ENCODE peak calls at places on chromosomes 2 and 18, in six cellular contexts. S, D, F, R, I and N are unnamed samples.

GRCh38 chr18:78242307-78242643 is 737.3 kb upstream of the SALL3 start:
- DNase-seq in S (no peak), D (peak), F (no peak), R (no peak), I (no peak), N (no peak)

GRCh38 chr18:3983351-3983969 is 471.6 kb downstream of the DLGAP1 start:
- DNase-seq in S (peak), D (no peak), F (no peak), R (no peak), I (peak), N (no peak)

GRCh38 chr18:22163432-22163831 is 6.0 kb upstream of the GATA6 start:
- DNase-seq in S (no peak), D (no peak), F (no peak), R (no peak), I (no peak), N (no peak)

GRCh38 chr2:97737421-97738235 is 24.3 kb downstream of the ZAP70 start:
- DNase-seq in S (no peak), D (no peak), F (no peak), R (no peak), I (no peak), N (no peak)

GRCh38 chr2:222837643-222838056 is 23.2 kb upstream of the ACSL3 start:
- DNase-seq in S (no peak), D (no peak), F (no peak), R (no peak), I (no peak), N (no peak)

GRCh38 chr2:217593732-217594131 is 409.1 kb downstream of the TNS1 start:
- DNase-seq in S (no peak), D (no peak), F (peak), R (peak), I (no peak), N (peak)

GRCh38 chr2:121197369-121198091 is 87.5 kb downstream of the TFCP2L1 start:
- DNase-seq in S (peak), D (peak), F (no peak), R (no peak), I (peak), N (no peak)

GRCh38 chr2:29528891-29529520 is 392.4 kb downstream of the ALK start:
- DNase-seq in S (peak), D (peak), F (no peak), R (no peak), I (peak), N (peak)

GRCh38 chr2:142940606-142941223 is 63.3 kb downstream of the KYNU start:
- DNase-seq in S (no peak), D (no peak), F (no peak), R (no peak), I (no peak), N (no peak)

GRCh38 chr2:39093208-39093898 is 27.5 kb downstream of the SOS1 start:
- DNase-seq in S (no peak), D (no peak), F (peak), R (no peak), I (no peak), N (no peak)

GRCh38 chr2:39095624-39096023 is 25.2 kb downstream of the SOS1 start:
- DNase-seq in S (no peak), D (no peak), F (peak), R (no peak), I (no peak), N (no peak)

GRCh38 chr2:39091535-39091934 is 29.3 kb downstream of the SOS1 start:
- DNase-seq in S (no peak), D (no peak), F (no peak), R (no peak), I (no peak), N (no peak)

GRCh38 chr2:39091063-39091462 is 29.8 kb downstream of the SOS1 start:
- DNase-seq in S (no peak), D (no peak), F (no peak), R (no peak), I (no peak), N (no peak)

GRCh38 chr2:39094717-39095363 is 26.0 kb downstream of the SOS1 start:
- DNase-seq in S (peak), D (no peak), F (peak), R (no peak), I (peak), N (peak)
- H3K4me3 ChIP-seq in S (no peak), D (no peak), F (peak), R (no peak), I (no peak), N (no peak)

GRCh38 chr2:231785413-231785812 is 832 bp upstream of the COPS7B start:
- DNase-seq in S (no peak), D (no peak), F (no peak), R (no peak), I (no peak), N (no peak)
- H3K4me3 ChIP-seq in S (no peak), D (no peak), F (peak), R (peak), I (no peak), N (peak)

GRCh38 chr18:27860011-27860410 is 316.9 kb downstream of the CDH2 start:
- DNase-seq in S (no peak), D (no peak), F (peak), R (no peak), I (no peak), N (no peak)

GRCh38 chr18:27854631-27855030 is 322.3 kb downstream of the CDH2 start:
- DNase-seq in S (no peak), D (no peak), F (peak), R (no peak), I (no peak), N (no peak)

GRCh38 chr18:27861539-27861938 is 315.4 kb downstream of the CDH2 start:
- DNase-seq in S (no peak), D (no peak), F (no peak), R (no peak), I (no peak), N (no peak)

GRCh38 chr18:27860701-27861107 is 316.2 kb downstream of the CDH2 start:
- DNase-seq in S (peak), D (no peak), F (peak), R (peak), I (no peak), N (no peak)

DNA sequence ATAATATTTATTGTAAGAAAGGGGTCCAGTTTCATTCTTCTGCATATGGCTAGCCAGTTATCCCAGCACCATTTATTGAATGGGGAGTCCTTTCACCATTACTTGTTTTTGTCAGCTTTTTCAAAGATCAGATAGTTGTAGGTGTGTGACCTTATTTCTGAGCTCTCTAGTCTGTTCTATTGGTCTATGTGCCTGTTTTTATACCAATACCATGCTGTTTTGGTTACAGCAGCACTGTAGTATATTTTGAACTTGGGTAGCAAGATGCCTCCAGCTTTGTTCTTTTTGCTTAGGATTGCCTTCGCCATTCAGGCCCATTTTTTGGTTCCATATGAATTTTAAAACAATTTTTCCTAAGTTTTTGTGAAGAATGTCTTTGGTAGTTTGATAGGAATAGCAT is 320.1 kb downstream of the CDH2 start:
- DNase-seq in S (no peak), D (no peak), F (no peak), R (no peak), I (no peak), N (no peak)
- H3K4me3 ChIP-seq in S (no peak), D (no peak), F (no peak), R (no peak), I (no peak), N (no peak)

GRCh38 chr2:239002960-239003932 is 155.4 kb downstream of the TWIST2 start:
- DNase-seq in S (peak), D (peak), F (no peak), R (peak), I (peak), N (no peak)
- H3K4me3 ChIP-seq in S (peak), D (no peak), F (no peak), R (no peak), I (peak), N (no peak)

DNA sequence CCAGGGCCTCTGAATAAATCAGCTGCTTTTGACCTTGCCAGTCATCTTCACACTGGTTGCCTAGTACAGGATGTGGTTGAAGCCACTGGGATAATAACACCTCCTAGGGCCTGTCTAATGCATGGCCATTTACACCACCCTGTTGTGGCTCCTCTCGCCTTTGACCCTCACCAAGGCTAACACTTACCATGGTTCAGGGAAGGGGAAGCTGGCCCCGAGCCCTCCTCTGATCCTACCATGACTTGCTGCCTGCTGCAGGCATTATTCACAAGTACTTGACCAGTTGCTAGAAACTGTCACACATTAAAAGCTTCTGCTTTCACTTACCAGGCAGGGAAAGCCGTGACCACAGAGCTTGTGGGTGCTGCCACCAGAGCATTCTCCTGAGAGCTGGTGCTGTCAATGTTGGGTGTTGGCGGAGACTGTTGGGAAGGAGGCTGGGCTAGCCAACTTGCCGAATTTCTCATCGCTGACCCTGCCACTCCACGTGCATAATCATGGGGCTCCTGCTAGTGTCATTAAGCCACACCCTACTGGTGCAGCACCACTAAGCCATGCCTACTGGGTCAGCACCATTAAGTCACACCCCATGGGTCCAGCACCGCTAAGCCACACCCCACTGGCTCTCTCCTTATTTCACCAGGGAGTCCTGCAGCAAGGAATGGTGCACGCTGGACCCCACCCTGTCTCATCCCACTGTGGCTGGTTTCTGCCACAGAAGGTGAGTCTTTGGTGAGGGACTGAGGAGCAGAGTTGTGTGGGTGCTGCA is 47.0 kb upstream of the TTC39C start:
- DNase-seq in S (no peak), D (no peak), F (peak), R (no peak), I (no peak), N (peak)
- H3K4me3 ChIP-seq in S (no peak), D (no peak), F (no peak), R (no peak), I (no peak), N (no peak)

DNA sequence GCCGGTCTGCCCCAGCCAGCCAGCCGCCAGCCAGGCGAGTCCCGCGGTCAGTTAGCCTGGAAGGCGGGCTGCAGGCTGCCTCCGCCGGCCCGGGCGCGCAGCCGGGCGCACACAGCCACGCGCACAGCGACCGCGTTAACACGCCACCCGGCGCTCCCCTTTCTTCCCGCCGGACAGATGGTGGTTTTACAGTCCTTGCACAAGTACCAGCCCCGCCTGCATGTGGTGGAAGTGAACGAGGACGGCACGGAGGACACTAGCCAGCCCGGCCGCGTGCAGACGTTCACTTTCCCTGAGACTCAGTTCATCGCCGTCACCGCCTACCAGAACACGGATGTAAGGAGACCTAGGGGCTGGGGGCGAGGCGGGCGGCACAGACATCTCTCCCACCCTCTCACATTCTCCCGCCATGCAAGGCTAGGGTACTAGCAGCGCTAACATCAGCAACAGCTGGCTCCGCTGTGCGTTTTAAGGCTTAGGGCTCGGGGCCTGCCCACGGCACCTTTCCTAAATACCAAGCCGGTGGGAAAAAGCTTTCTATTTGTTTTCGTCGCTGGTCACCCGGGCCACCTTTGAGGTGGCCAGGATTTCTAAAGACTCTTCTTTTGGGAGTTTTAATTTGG is 2.7 kb downstream of the TBR1 start:
- DNase-seq in S (no peak), D (peak), F (no peak), R (peak), I (no peak), N (no peak)
- H3K4me3 ChIP-seq in S (peak), D (no peak), F (peak), R (peak), I (no peak), N (no peak)

GRCh38 chr2:174597347-174598047 is at the start of gene WIPF1:
- DNase-seq in S (no peak), D (peak), F (peak), R (no peak), I (no peak), N (peak)
- H3K4me3 ChIP-seq in S (no peak), D (peak), F (peak), R (no peak), I (no peak), N (peak)